ENCODE peak calls at places on chromosomes 4 and X, in seven cellular contexts. G, S, H, P, D, A and B are unnamed samples. For H3K4me1, the result is how much of the 10 kb centered on the place peaks cover.

GRCh38 chrX:18677140-18677834 is 5.4 kb upstream of the RS1 start:
- DNase-seq in S (no peak), G (no peak), D (no peak), P (no peak), H (no peak), A (no peak), B (no peak)

GRCh38 chrX:74325130-74326059 is 21.4 kb downstream of the ZCCHC13 start:
- DNase-seq in S (no peak), G (peak), P (no peak), A (no peak), D (no peak), H (no peak), B (no peak)

GRCh38 chrX:155985208-155985607 is 12.3 kb upstream of the IL9R start:
- DNase-seq in H (no peak), A (no peak), P (no peak), S (no peak), G (no peak), D (no peak), B (no peak)

GRCh38 chrX:1464282-1465131 is 11.8 kb upstream of the ASMTL start:
- DNase-seq in A (no peak), D (no peak), G (peak), H (peak), P (peak), S (no peak), B (no peak)

GRCh38 chrX:150688911-150689451 is 4.2 kb upstream of the MTMR1 start:
- DNase-seq in G (no peak), S (no peak), P (no peak), A (no peak), H (no peak), D (no peak), B (no peak)

GRCh38 chr4:10102193-10102980 is 14.2 kb downstream of the WDR1 start:
- DNase-seq in P (no peak), A (no peak), G (no peak), S (no peak), D (no peak), H (no peak), B (no peak)

GRCh38 chr4:16573744-16574143 is 324.7 kb downstream of the LDB2 start:
- DNase-seq in A (no peak), S (peak), P (no peak), G (no peak), H (no peak), D (peak), B (peak)

GRCh38 chrX:53268173-53268572 is 13.2 kb downstream of the IQSEC2 start:
- DNase-seq in D (no peak), S (no peak), G (no peak), A (no peak), P (no peak), H (no peak), B (no peak)

GRCh38 chr4:101306225-101306624 is 41.1 kb downstream of the PPP3CA start:
- DNase-seq in D (peak), S (no peak), H (no peak), A (no peak), G (no peak), P (no peak), B (no peak)

GRCh38 chr4:6012200-6012599 is 6.0 kb downstream of the C4orf50 start:
- DNase-seq in D (no peak), H (no peak), S (no peak), A (no peak), G (no peak), P (no peak), B (no peak)

GRCh38 chrX:19372170-19373033 is 28.7 kb downstream of the PDHA1 start:
- DNase-seq in D (peak), G (peak), S (peak), A (no peak), H (peak), P (no peak), B (peak)

GRCh38 chrX:154735695-154736393 is 15.0 kb downstream of the GAB3 start:
- DNase-seq in P (no peak), S (peak), A (no peak), H (peak), G (no peak), D (peak), B (no peak)

GRCh38 chrX:118824173-118824782 is 654 bp downstream of the ZCCHC12 start:
- DNase-seq in G (peak), A (no peak), P (no peak), H (no peak), D (no peak), S (no peak), B (no peak)

GRCh38 chrX:87846956-87847355 is 329.4 kb downstream of the KLHL4 start:
- DNase-seq in S (no peak), D (no peak), H (no peak), G (no peak), P (no peak), A (no peak), B (no peak)

DNA sequence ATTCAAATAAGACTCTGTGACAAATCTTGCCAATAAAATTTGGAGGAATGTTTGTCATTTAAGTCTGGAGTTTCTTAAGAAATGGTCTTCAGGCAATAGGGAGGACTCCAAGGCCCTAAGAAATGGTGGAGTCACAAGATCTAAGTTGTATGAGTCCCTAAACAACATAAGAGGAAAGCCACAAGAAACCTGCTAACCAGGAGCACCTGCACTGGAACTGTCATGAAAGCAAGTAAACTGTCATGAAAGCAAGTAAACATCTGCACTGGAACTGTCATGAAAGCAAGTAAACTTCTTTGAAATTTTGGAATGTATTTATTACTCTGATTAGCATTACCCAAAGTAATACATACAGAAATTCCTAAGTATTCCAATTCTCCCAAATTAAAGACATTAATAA is 3.5 kb downstream of the CNOT6L start:
- DNase-seq in S (no peak), G (no peak), P (no peak), A (no peak), H (no peak), D (no peak), B (no peak)
- H3K4me1 ChIP-seq in S (under half), G (under half), P (under half), A (under half), H (under half), D (under half), B (under half)

GRCh38 chrX:10156199-10157031 is at the start of gene CLCN4:
- DNase-seq in S (peak), D (peak), H (peak), A (no peak), G (peak), P (no peak), B (peak)
- H3K4me3 ChIP-seq in S (no peak), D (peak), H (peak), A (peak), G (no peak), P (peak), B (no peak)

DNA sequence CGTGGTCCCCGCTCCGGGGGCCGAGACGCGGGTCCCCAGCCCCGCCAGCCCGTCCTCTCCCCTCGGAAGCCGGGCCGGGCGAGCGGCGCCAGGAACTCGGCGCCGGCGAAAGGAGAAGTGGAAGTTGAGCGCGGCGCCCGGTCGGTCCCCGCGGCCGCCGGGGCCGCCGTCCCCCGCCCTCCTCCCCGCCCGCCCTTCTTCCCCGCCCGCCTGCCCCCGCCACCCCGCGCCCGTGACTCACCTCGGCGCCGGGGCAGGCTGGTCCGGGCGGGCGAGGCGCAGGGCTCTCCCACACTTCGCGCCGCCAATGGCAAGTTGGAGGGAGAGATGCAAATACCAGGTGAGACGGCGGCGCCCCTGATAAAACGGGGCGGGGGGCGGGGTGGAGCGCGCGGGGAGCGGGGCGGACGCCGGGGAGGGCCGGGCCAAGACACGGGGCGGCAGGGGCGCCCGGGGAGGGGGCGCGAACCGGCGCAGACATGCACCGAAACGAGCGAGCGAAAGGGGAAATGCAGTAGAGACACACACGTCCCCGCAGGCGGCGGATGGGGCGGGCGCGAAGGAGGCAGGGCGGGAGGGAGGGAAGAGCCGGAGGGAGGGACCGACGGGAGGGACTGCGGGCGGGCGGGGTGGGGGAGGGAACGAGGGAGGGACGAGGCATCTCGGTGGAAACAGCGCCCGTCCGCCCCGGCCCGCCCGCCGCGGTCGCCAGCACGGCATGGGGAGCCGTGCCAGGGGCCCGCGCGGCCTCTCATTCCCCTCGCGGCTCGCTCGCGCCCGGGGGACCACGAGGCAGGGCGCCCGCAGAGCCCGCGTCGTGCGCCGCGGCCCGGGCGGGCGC is at the start of gene ELF4:
- DNase-seq in D (peak), G (no peak), A (no peak), S (peak), H (peak), P (no peak), B (no peak)
- TF ChIP-seq POLR2A in D (no peak), G (no peak), A (peak), S (no peak), H (peak), P (no peak), B (no peak)

DNA sequence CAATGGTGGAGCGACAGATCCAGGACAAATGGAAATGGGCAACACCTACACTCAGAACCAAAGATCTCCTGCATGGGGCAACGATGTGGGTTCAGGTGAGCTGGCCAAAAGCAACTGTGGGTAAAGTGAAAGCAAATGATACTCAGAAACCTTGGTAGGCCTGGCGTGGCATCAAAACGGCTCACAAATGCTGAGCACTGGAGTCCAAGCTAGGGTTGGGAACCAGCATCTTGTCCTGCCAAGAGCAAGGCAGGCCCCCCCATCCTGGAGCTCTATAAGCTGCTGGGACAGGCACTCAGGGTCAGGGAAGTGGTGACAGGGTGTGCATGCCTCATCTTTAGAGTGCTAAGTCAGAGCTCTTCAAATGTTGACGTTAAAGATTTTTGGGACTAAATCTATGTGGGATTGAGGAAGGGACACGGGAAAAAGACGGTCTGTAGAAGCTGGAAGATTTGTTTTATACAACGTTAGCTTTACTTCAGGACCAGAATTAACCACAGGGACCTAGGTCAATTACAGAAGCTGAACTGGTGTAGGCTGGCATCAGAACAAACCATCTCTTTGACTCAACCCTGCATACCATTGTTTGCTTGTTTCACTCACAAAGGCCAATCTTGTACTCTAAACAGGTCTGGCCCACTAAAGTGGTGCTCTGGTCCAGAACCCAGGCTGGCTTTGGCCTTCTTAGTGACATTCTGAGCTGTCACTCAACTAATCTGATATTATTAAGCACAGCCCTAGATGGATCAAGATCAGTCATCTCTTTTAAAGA is 10.7 kb downstream of the ATP8A1 start:
- DNase-seq in H (no peak), A (no peak), D (no peak), G (no peak), P (no peak), S (no peak), B (no peak)
- H3K4me1 ChIP-seq in H (under half), A (under half), D (under half), G (under half), P (under half), S (under half), B (under half)

DNA sequence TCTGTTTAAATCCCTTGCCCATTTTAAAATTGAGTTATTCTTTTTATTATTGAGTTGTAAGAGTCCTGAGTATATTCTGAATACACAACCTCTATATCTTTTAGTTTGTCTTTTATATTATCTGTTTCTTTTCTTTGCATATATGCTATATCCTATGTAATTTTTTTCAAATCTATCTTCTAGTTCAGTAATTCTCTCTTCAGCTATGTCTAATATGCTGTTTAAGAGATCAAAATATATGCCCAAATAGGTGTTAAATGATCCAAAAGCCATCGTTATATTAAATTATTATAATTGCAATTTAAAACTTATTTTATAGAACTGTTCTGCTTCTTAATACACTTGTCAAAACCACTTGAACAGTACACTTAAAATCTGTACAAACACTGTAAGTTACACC is 107.4 kb upstream of the TSPAN5 start:
- DNase-seq in D (no peak), H (no peak), G (no peak), A (no peak), S (no peak), P (no peak), B (no peak)
- H3K4me3 ChIP-seq in D (no peak), H (no peak), G (no peak), A (no peak), S (no peak), P (no peak), B (no peak)

DNA sequence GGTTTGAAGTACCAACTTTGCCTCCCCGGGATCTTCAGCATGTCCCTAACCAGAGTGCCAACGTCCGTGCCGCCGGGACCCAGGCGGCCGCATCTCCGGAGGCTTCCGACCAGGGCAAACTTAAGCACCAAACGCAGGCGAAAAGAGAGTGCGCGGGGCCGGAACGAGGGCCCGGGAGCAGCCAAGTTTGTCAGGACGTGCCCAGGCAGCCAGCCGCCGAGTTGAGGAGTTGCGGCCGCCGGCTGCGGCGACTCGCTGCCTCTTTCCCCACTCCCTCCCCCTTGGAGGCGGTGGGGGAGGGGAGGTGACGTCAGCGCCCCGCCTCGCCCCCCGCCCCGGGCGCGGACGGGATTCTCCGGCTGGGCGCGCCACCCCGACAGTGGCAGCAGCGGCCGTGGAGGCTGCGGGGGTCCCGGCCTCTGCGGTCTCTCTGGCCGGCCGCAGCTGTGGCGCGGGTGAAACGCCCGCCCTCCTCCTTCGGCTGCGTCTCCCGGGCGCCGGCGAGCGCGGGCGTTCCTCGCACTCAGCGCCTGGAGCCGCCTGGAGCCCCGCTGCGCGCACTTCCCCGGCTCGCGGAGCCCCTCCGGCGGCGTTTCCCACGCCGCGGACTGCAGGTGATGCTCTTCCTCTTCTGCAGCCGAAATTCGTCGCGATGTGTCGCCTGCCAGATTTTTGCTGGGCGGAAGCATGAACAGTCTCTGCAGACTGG is 2.9 kb upstream of the FAT1 start:
- DNase-seq in D (peak), A (no peak), H (peak), S (peak), P (no peak), G (peak), B (peak)
- TF ChIP-seq POLR2A in D (peak), A (no peak), H (peak), S (no peak), P (peak), G (no peak), B (no peak)